ENCODE peak calls at places on chromosome 1, in four cellular contexts. F, K, P and N are unnamed samples.
A peak's percentile ranks its signal among the peaks of the same experiment; 100 is the strongest.

GRCh38 chr1:89843279-89844121 is 22.7 kb downstream of the LRRC8D start:
- DNase-seq in F (peak; percentile 88), K (peak; percentile 82), P (peak; percentile 67), N (peak; percentile 35)

GRCh38 chr1:35637401-35637809 is 3.9 kb downstream of the PSMB2 start:
- DNase-seq in F (no peak), K (peak; percentile 45), P (peak; percentile 54), N (peak; percentile 48)

GRCh38 chr1:183693521-183693920 is 40.4 kb upstream of the APOBEC4 start:
- DNase-seq in F (no peak), K (no peak), P (no peak), N (no peak)

GRCh38 chr1:235583511-235584001 is 66.0 kb downstream of the GNG4 start:
- DNase-seq in F (no peak), K (no peak), P (no peak), N (peak; percentile 58)

GRCh38 chr1:51217101-51217500 is 19.0 kb upstream of the RNF11 start:
- DNase-seq in F (no peak), K (no peak), P (no peak), N (no peak)

GRCh38 chr1:156102634-156103511 is 11.6 kb upstream of the LMNA start:
- DNase-seq in F (no peak), K (no peak), P (no peak), N (peak; percentile 19)

GRCh38 chr1:147072371-147073061 is 99.8 kb downstream of the PRKAB2 start:
- DNase-seq in F (peak; percentile 31), K (peak; percentile 51), P (no peak), N (peak; percentile 4)

GRCh38 chr1:116988908-116989307 is 12.7 kb upstream of the CD101 start:
- DNase-seq in F (no peak), K (no peak), P (no peak), N (peak; percentile 75)

GRCh38 chr1:170881268-170882265 is 53.8 kb upstream of the MROH9 start:
- DNase-seq in F (no peak), K (peak; percentile 7), P (peak; percentile 70), N (peak; percentile 28)

GRCh38 chr1:178417858-178418257 is 78.9 kb downstream of the CLEC20A start:
- DNase-seq in F (no peak), K (no peak), P (peak; percentile 96), N (peak; percentile 97)

GRCh38 chr1:95974586-95974985 is 740.6 kb downstream of the RWDD3 start:
- DNase-seq in F (no peak), K (peak; percentile 52), P (peak; percentile 11), N (no peak)

GRCh38 chr1:114201486-114201885 is 47.8 kb upstream of the SYT6 start:
- DNase-seq in F (no peak), K (no peak), P (no peak), N (no peak)

GRCh38 chr1:14037101-14037807 is 337.3 kb downstream of the PRDM2 start:
- DNase-seq in F (no peak), K (no peak), P (peak; percentile 76), N (peak; percentile 21)

GRCh38 chr1:19190468-19190867 is 19.6 kb downstream of the UBR4 start:
- DNase-seq in F (no peak), K (no peak), P (no peak), N (no peak)
- H3K36me3 ChIP-seq in F (peaks cover 28% of the 10 kb centered on the region), K (peaks cover 14% of the 10 kb centered on the region), P (peaks cover 47% of the 10 kb centered on the region), N (peaks cover 28% of the 10 kb centered on the region)

DNA sequence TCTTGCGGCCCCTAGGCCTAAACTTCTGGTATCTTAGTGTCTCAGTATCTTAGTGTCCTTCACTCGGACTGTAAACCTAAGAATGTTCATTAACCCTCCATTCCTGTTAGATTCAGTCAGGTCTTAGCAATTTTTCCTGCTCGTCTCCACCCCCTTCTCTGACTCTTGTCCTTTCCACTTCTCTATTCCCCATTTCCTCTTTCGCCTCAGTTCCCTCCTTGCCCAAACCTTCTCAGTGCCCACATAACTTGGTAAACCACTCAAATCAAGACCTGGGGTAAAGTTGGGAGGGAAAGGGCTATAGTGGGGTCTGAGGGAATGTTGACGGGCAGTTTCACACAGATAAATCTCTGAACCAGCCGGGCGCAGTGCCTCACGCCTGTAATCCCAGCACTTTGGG is 721 bp upstream of the FCER1G start:
- DNase-seq in F (no peak), K (no peak), P (no peak), N (no peak)
- H3K36me3 ChIP-seq in F (peaks cover 4% of the 10 kb centered on the region), K (peaks cover 14% of the 10 kb centered on the region), P (peaks cover 50% of the 10 kb centered on the region), N (peaks cover 23% of the 10 kb centered on the region)

GRCh38 chr1:39255212-39255611 is 50.7 kb downstream of the MACF1 start:
- DNase-seq in F (no peak), K (no peak), P (no peak), N (no peak)
- H3K36me3 ChIP-seq in F (peaks cover 3% of the 10 kb centered on the region), K (peaks cover 2% of the 10 kb centered on the region), P (no peaks in the 10 kb centered on the region), N (peaks cover 4% of the 10 kb centered on the region)

DNA sequence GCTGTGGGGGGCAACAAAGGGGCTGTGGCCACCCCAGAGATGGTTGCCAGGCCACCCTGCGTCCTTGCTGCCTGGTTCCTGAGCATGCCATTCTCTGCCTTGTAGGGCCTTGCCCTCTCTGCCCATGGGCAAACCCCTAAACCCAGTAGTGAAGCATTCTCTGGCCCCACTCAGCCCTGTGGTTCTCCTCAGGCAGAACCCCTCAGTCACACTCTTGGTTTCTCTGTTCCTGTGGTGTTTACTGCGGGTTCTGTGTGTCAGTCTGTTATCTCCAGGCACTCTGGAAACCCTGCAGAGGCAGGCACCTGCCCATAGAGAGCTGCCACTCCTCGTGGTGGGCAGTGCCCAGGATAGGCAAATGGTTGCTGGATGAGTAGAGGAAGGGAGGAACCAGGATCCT is 41.1 kb upstream of the IL19 start:
- DNase-seq in F (no peak), K (no peak), P (no peak), N (no peak)
- H3K36me3 ChIP-seq in F (peaks cover 5% of the 10 kb centered on the region), K (no peaks in the 10 kb centered on the region), P (peaks cover 28% of the 10 kb centered on the region), N (peaks cover 36% of the 10 kb centered on the region)

DNA sequence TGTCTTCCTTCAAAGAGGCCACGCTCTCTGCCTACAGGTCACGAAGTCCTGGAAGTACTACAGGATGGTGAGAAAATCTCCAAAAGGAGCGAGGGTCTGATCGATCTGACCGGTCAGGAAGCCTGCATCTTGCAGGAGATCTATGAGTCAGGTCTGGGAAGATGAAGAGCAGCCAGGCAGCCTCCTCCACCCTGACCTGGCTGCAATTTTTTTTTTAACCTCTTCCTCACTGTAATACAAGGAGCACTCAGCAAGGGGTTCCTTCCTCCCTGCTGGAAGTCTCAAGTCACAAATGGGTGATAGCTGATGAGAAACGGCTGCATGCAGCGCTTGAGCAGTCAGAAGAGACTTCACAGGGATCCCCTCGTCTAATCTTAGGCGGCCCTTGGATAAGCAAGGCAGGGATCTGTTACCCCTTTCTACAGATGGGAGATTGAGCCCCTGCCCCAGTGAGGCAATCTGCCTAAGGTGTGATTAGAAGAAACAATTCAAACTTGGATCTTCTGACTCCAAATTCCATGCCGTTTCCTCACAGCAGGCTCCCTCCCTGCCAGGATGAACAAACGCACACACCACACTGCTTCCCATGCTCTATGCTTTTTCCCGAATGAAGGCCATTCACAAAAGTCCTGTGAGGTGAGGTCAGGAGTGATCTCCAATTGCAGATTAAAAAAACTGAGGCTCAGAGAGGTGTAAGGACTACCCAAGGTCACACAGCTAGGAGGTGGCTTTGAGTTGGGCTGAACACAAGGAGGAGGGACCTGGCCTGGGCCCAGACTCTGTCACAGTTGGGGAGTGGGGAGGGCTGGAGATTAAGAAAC is 48.3 kb downstream of the ECE1 start:
- DNase-seq in F (peak; percentile 79), K (peak; percentile 79), P (peak; percentile 48), N (no peak)
- H3K36me3 ChIP-seq in F (no peaks in the 10 kb centered on the region), K (no peaks in the 10 kb centered on the region), P (peaks cover 19% of the 10 kb centered on the region), N (peaks cover 29% of the 10 kb centered on the region)

DNA sequence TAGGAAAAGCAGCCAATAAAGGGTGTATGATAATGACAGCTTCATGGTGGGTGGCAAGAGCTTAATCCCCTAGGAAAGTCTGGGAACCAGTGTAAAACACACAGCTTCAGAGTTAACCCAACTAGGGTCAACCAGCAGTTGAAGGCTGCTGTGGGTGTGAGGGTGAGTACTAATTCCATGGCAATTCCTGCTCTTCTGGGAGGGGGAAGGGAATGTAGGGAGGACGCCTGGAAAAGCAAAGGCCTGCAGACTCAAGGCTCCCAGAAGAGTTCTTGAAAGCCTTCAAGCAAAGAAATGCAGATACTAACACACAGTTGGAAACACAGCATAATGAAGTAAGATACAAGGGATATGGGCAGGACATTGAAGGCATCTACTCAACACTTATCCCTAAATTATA is 28.1 kb downstream of the TTLL7 start:
- DNase-seq in F (no peak), K (peak; percentile 66), P (no peak), N (no peak)
- H3K36me3 ChIP-seq in F (no peaks in the 10 kb centered on the region), K (no peaks in the 10 kb centered on the region), P (no peaks in the 10 kb centered on the region), N (no peaks in the 10 kb centered on the region)